ENCODE peak calls at places on chromosomes 4 and X, in seven cellular contexts. H is amniotic epithelial cell, Q is GDM1, B is EL, N is T-cell, D is fibroblast of lung, E is HCT116. S is an unnamed sample.

GRCh38 chr4:161522031-161522430 is 641.8 kb downstream of the FSTL5 start:
- DNase-seq in H (no peak), Q (no peak), B (no peak), N (no peak), D (peak; percentile 20), E (no peak), S (no peak)

GRCh38 chr4:2068198-2068470 is 9.0 kb downstream of the NAT8L start:
- DNase-seq in H (no peak), Q (no peak), B (no peak), N (no peak), D (peak; percentile 4), E (no peak), S (no peak)

GRCh38 chrX:10496345-10496965 is 123.9 kb downstream of the MID1 start:
- DNase-seq in H (peak; percentile 82), Q (no peak), B (peak; percentile 81), N (no peak), D (peak; percentile 95), E (no peak), S (no peak)

GRCh38 chrX:39162322-39162721 is 361.1 kb downstream of the MID1IP1 start:
- DNase-seq in H (no peak), Q (no peak), B (no peak), N (no peak), D (no peak), E (no peak), S (peak; percentile 24)

GRCh38 chrX:18938710-18939109 is 45.2 kb downstream of the PHKA2 start:
- DNase-seq in H (no peak), Q (no peak), B (no peak), N (no peak), D (peak; percentile 12), E (no peak), S (no peak)

GRCh38 chr4:185201983-185202962 is 1.5 kb downstream of the CFAP97 start:
- DNase-seq in H (peak; percentile 64), Q (peak; percentile 13), B (no peak), N (peak; percentile 19), D (peak; percentile 42), E (no peak), S (peak; percentile 54)

GRCh38 chr4:127788517-127788916 is 6.4 kb downstream of the HSPA4L start:
- DNase-seq in H (peak; percentile 6), Q (no peak), B (peak; percentile 13), N (no peak), D (no peak), E (peak; percentile 18), S (no peak)

GRCh38 chr4:122107680-122108079 is 44.5 kb upstream of the BLTP1 start:
- DNase-seq in H (no peak), Q (no peak), B (no peak), N (no peak), D (no peak), E (no peak), S (no peak)

GRCh38 chr4:12360391-12360790 is 931.7 kb upstream of the HS3ST1 start:
- DNase-seq in H (no peak), Q (no peak), B (no peak), N (no peak), D (no peak), E (no peak), S (no peak)

GRCh38 chr4:150037251-150037856 is 40.9 kb upstream of the DCLK2 start:
- DNase-seq in H (no peak), Q (no peak), B (no peak), N (no peak), D (no peak), E (no peak), S (no peak)

GRCh38 chrX:119230850-119231249 is 5.2 kb upstream of the PGRMC1 start:
- DNase-seq in H (no peak), Q (no peak), B (no peak), N (no peak), D (peak; percentile 34), E (no peak), S (no peak)

GRCh38 chr4:113618205-113618604 is 143.3 kb downstream of the CAMK2D start:
- DNase-seq in H (no peak), Q (no peak), B (no peak), N (no peak), D (no peak), E (no peak), S (no peak)

GRCh38 chr4:100168521-100168920 is 21.7 kb downstream of the DDIT4L start:
- DNase-seq in H (peak; percentile 43), Q (no peak), B (peak; percentile 19), N (no peak), D (peak; percentile 40), E (no peak), S (no peak)

GRCh38 chr4:54169176-54169575 is 59.9 kb upstream of the PDGFRA start:
- DNase-seq in H (no peak), Q (no peak), B (peak; percentile 77), N (no peak), D (peak; percentile 53), E (no peak), S (no peak)

GRCh38 chr4:48590884-48591283 is 100.8 kb downstream of the ZAR1 start:
- DNase-seq in H (no peak), Q (no peak), B (no peak), N (no peak), D (no peak), E (no peak), S (no peak)

GRCh38 chr4:139266583-139267257 is 13.3 kb downstream of the MGARP start:
- DNase-seq in H (peak; percentile 93), Q (peak; percentile 39), B (peak; percentile 91), N (peak; percentile 57), D (peak; percentile 79), E (no peak), S (peak; percentile 77)

GRCh38 chr4:8644461-8644891 is 51.9 kb downstream of the CPZ start:
- DNase-seq in H (no peak), Q (no peak), B (no peak), N (no peak), D (no peak), E (no peak), S (no peak)

GRCh38 chr4:181761130-181761529 is 482.1 kb upstream of the TENM3 start:
- DNase-seq in H (peak; percentile 42), Q (no peak), B (peak; percentile 63), N (no peak), D (peak; percentile 93), E (no peak), S (no peak)

GRCh38 chr4:41753942-41754341 is 5.4 kb upstream of the PHOX2B start:
- DNase-seq in H (no peak), Q (no peak), B (no peak), N (no peak), D (no peak), E (no peak), S (no peak)

GRCh38 chr4:172666711-172667368 is 501.8 kb upstream of the GALNT7 start:
- DNase-seq in H (peak; percentile 46), Q (no peak), B (peak; percentile 30), N (no peak), D (no peak), E (no peak), S (no peak)

GRCh38 chr4:107858158-107858742 is 33.5 kb downstream of the SGMS2 start:
- DNase-seq in H (no peak), Q (no peak), B (no peak), N (no peak), D (no peak), E (no peak), S (no peak)

GRCh38 chr4:53605783-53606182 is 14.5 kb upstream of the LNX1 start:
- DNase-seq in H (peak; percentile 93), Q (no peak), B (no peak), N (no peak), D (peak; percentile 69), E (no peak), S (no peak)

GRCh38 chr4:134862116-134862515 is 660.5 kb upstream of the PABPC4L start:
- DNase-seq in H (peak; percentile 27), Q (no peak), B (peak; percentile 42), N (no peak), D (peak; percentile 62), E (no peak), S (no peak)

GRCh38 chrX:110563276-110563675 is 204.6 kb downstream of the RTL9 start:
- DNase-seq in H (no peak), Q (no peak), B (peak; percentile 77), N (no peak), D (peak; percentile 80), E (no peak), S (no peak)

GRCh38 chr4:15963001-15963451 is at the start of gene FGFBP2:
- DNase-seq in H (peak; percentile 33), Q (peak; percentile 65), B (peak; percentile 55), N (peak; percentile 54), D (peak; percentile 54), E (peak; percentile 21), S (peak; percentile 41)

GRCh38 chr4:85829276-85830051 is 354.5 kb downstream of the ARHGAP24 start:
- DNase-seq in H (peak; percentile 77), Q (no peak), B (no peak), N (no peak), D (peak; percentile 55), E (no peak), S (no peak)

GRCh38 chr4:33941854-33942253 is 2302.5 kb downstream of the ARAP2 start:
- DNase-seq in H (no peak), Q (no peak), B (no peak), N (no peak), D (no peak), E (no peak), S (no peak)

GRCh38 chrX:152901816-152902501 is 4.1 kb downstream of the ZNF185 start:
- DNase-seq in H (peak; percentile 29), Q (no peak), B (no peak), N (no peak), D (peak; percentile 25), E (no peak), S (no peak)

GRCh38 chrX:46376246-46376885 is 168.9 kb downstream of the ZNF674 start:
- DNase-seq in H (peak; percentile 55), Q (peak; percentile 69), B (peak; percentile 48), N (no peak), D (peak; percentile 56), E (peak; percentile 56), S (no peak)

GRCh38 chr4:156764145-156764544 is 207.5 kb downstream of the PDGFC start:
- DNase-seq in H (peak; percentile 82), Q (no peak), B (peak; percentile 70), N (no peak), D (peak; percentile 93), E (no peak), S (no peak)

GRCh38 chr4:111400736-111401135 is 744.5 kb upstream of the FAM241A start:
- DNase-seq in H (peak; percentile 63), Q (no peak), B (peak; percentile 41), N (no peak), D (peak; percentile 75), E (no peak), S (no peak)

GRCh38 chr4:6116696-6117285 is 83.6 kb downstream of the JAKMIP1 start:
- DNase-seq in H (no peak), Q (no peak), B (no peak), N (no peak), D (no peak), E (no peak), S (no peak)

GRCh38 chrX:25043192-25043591 is 27.4 kb upstream of the ARX start:
- DNase-seq in H (no peak), Q (no peak), B (no peak), N (no peak), D (no peak), E (no peak), S (no peak)

GRCh38 chr4:160864253-160864652 is 1299.5 kb downstream of the FSTL5 start:
- DNase-seq in H (no peak), Q (no peak), B (no peak), N (no peak), D (no peak), E (no peak), S (no peak)

GRCh38 chrX:1661048-1661921 is 46.4 kb downstream of the ASMT start:
- DNase-seq in H (no peak), Q (no peak), B (no peak), N (peak; percentile 95), D (no peak), E (peak; percentile 60), S (peak; percentile 83)

GRCh38 chr4:154024097-154024496 is 235.2 kb upstream of the SFRP2 start:
- DNase-seq in H (no peak), Q (no peak), B (no peak), N (no peak), D (no peak), E (no peak), S (no peak)

GRCh38 chrX:17470136-17470535 is 95.1 kb downstream of the NHS start:
- DNase-seq in H (no peak), Q (no peak), B (no peak), N (no peak), D (peak; percentile 69), E (no peak), S (no peak)

S was measured in activated T-helper 2 cell treated with anti-CD3 and anti-CD28 coated beads, Interferon-gamma antibody, Interleukin-2, Interleukin-4, amounts not matched to agents 10 μg/mL and 5 μg/mL and 100 μg/mL, durations not matched to agents 14 hours and 24 hours and 36 hours.